ENCODE peak calls at places on chromosomes 4 and X, in five cellular contexts. Z, F, B, A and C are unnamed samples.

GRCh38 chr4:2685541-2685940 is 70.6 kb downstream of the TNIP2 start:
- DNase-seq in Z (no peak), F (no peak), B (no peak), A (no peak), C (no peak)

GRCh38 chr4:95462946-95463345 is 85.8 kb downstream of the UNC5C start:
- DNase-seq in Z (no peak), F (no peak), B (no peak), A (no peak), C (no peak)

GRCh38 chr4:57504139-57504538 is 394.0 kb upstream of the IGFBP7 start:
- DNase-seq in Z (no peak), F (peak; percentile 85), B (no peak), A (no peak), C (peak; percentile 82)

GRCh38 chrX:109709129-109709631 is 23.9 kb downstream of the ACSL4 start:
- DNase-seq in Z (no peak), F (no peak), B (no peak), A (peak; percentile 9), C (no peak)

GRCh38 chr4:7902101-7902553 is 37.5 kb downstream of the AFAP1 start:
- DNase-seq in Z (no peak), F (no peak), B (no peak), A (no peak), C (peak; percentile 92)

GRCh38 chrX:20686256-20686655 is 419.5 kb upstream of the RPS6KA3 start:
- DNase-seq in Z (no peak), F (no peak), B (no peak), A (no peak), C (no peak)

GRCh38 chrX:44012484-44013096 is 39.4 kb upstream of the NDP start:
- DNase-seq in Z (peak; percentile 63), F (no peak), B (no peak), A (peak; percentile 73), C (no peak)

GRCh38 chr4:47383829-47384427 is 79.6 kb downstream of the COMMD8 start:
- DNase-seq in Z (no peak), F (peak; percentile 16), B (no peak), A (peak; percentile 18), C (peak; percentile 27)

GRCh38 chr4:3708103-3708510 is 58.1 kb upstream of the ADRA2C start:
- DNase-seq in Z (no peak), F (no peak), B (no peak), A (no peak), C (no peak)

GRCh38 chr4:114132830-114133229 is 153.4 kb upstream of the ARSJ start:
- DNase-seq in Z (no peak), F (no peak), B (no peak), A (no peak), C (peak; percentile 23)

GRCh38 chrX:153644356-153645125 is 2.5 kb upstream of the DUSP9 start:
- DNase-seq in Z (no peak), F (no peak), B (no peak), A (no peak), C (peak; percentile 34)

GRCh38 chrX:71637848-71638247 is 19.5 kb upstream of the CXCR3 start:
- DNase-seq in Z (no peak), F (no peak), B (no peak), A (no peak), C (no peak)

GRCh38 chr4:40283968-40284367 is 51.2 kb upstream of the CHRNA9 start:
- DNase-seq in Z (peak; percentile 88), F (no peak), B (no peak), A (peak; percentile 45), C (peak; percentile 1)

GRCh38 chr4:172997851-172998250 is 170.8 kb upstream of the GALNT7 start:
- DNase-seq in Z (no peak), F (no peak), B (no peak), A (no peak), C (no peak)

GRCh38 chrX:48045410-48046311 is 25.8 kb downstream of the ZNF630 start:
- DNase-seq in Z (no peak), F (no peak), B (no peak), A (peak; percentile 22), C (no peak)

GRCh38 chr4:115090483-115091075 is 22.8 kb downstream of the NDST4 start:
- DNase-seq in Z (no peak), F (peak; percentile 60), B (no peak), A (peak; percentile 1), C (peak; percentile 72)

GRCh38 chrX:26558719-26559386 is 342.9 kb downstream of the MAGEB5 start:
- DNase-seq in Z (no peak), F (no peak), B (no peak), A (no peak), C (no peak)

GRCh38 chrX:45775462-45775861 is 574.8 kb upstream of the DIPK2B start:
- DNase-seq in Z (no peak), F (no peak), B (no peak), A (peak; percentile 35), C (no peak)

GRCh38 chrX:136867518-136867917 is 13.0 kb downstream of the RBMX start:
- DNase-seq in Z (no peak), F (no peak), B (no peak), A (no peak), C (no peak)

GRCh38 chrX:11757729-11758399 is at the start of gene MSL3:
- DNase-seq in Z (no peak), F (peak; percentile 70), B (peak; percentile 33), A (peak; percentile 55), C (peak; percentile 81)

GRCh38 chr4:151004222-151004621 is 10.9 kb downstream of the LRBA start:
- DNase-seq in Z (no peak), F (no peak), B (no peak), A (peak; percentile 71), C (no peak)

GRCh38 chrX:28665778-28666177 is 78.5 kb downstream of the IL1RAPL1 start:
- DNase-seq in Z (no peak), F (no peak), B (no peak), A (no peak), C (no peak)

GRCh38 chr4:182826391-182826790 is 90.8 kb downstream of the DCTD start:
- DNase-seq in Z (no peak), F (no peak), B (no peak), A (no peak), C (peak; percentile 32)

GRCh38 chr4:24850669-24851068 is 55.3 kb downstream of the SOD3 start:
- DNase-seq in Z (no peak), F (no peak), B (no peak), A (peak; percentile 74), C (no peak)

GRCh38 chr4:186792994-186793393 is 69.3 kb upstream of the FAT1 start:
- DNase-seq in Z (no peak), F (no peak), B (no peak), A (no peak), C (no peak)

GRCh38 chr4:17502764-17503163 is 9.1 kb downstream of the QDPR start:
- DNase-seq in Z (no peak), F (no peak), B (no peak), A (no peak), C (no peak)

GRCh38 chr4:139785356-139785755 is 119.7 kb downstream of the MGST2 start:
- DNase-seq in Z (no peak), F (no peak), B (no peak), A (no peak), C (no peak)

GRCh38 chr4:100177126-100177525 is 13.1 kb downstream of the DDIT4L start:
- DNase-seq in Z (no peak), F (no peak), B (no peak), A (no peak), C (peak; percentile 1)

GRCh38 chr4:102625232-102625930 is 124.2 kb downstream of the NFKB1 start:
- DNase-seq in Z (peak; percentile 68), F (no peak), B (no peak), A (no peak), C (peak; percentile 3)

GRCh38 chr4:20432098-20432497 is 180.4 kb downstream of the SLIT2 start:
- DNase-seq in Z (no peak), F (no peak), B (no peak), A (no peak), C (no peak)

GRCh38 chr4:78865451-78865850 is 73.8 kb downstream of the PAQR3 start:
- DNase-seq in Z (no peak), F (no peak), B (no peak), A (no peak), C (no peak)

GRCh38 chr4:158682071-158682470 is 10.0 kb downstream of the ETFDH start:
- DNase-seq in Z (no peak), F (no peak), B (no peak), A (no peak), C (peak; percentile 31)

GRCh38 chr4:8735236-8736082 is 136.2 kb downstream of the HMX1 start:
- DNase-seq in Z (no peak), F (no peak), B (no peak), A (no peak), C (no peak)

GRCh38 chrX:70219938-70220764 is 14.3 kb upstream of the AWAT1 start:
- DNase-seq in Z (no peak), F (peak; percentile 95), B (no peak), A (peak; percentile 36), C (peak; percentile 91)

GRCh38 chr4:147927377-147928137 is 195.7 kb downstream of the ARHGAP10 start:
- DNase-seq in Z (no peak), F (no peak), B (no peak), A (no peak), C (no peak)

GRCh38 chr4:149166886-149167285 is 648.8 kb downstream of the IQCM start:
- DNase-seq in Z (no peak), F (no peak), B (no peak), A (no peak), C (no peak)